ENCODE peak calls at places on chromosomes 11 and 22, in four cellular contexts. G is HCT116, S is HepG2, F is K562. J is an unnamed sample.

GRCh38 chr11:22349446-22349845 is 11.3 kb downstream of the SLC17A6 start:
- DNase-seq in G (no peak), S (no peak), F (no peak), J (peak; percentile 39)

GRCh38 chr22:45818130-45819085 is 146.8 kb downstream of the ATXN10 start:
- DNase-seq in S (peak; percentile 16), G (no peak), F (no peak), J (peak; percentile 44)

GRCh38 chr22:43798492-43798891 is 13.6 kb downstream of the EFCAB6 start:
- DNase-seq in G (no peak), F (no peak), S (no peak), J (no peak)

GRCh38 chr11:74849525-74850391 is 99.1 kb downstream of the XRRA1 start:
- DNase-seq in G (no peak), F (no peak), S (peak; percentile 95), J (no peak)

GRCh38 chr11:2095542-2095941 is 43.6 kb downstream of the IGF2 start:
- DNase-seq in F (no peak), S (no peak), G (no peak), J (no peak)

GRCh38 chr22:43378011-43378704 is 33.7 kb upstream of the MPPED1 start:
- DNase-seq in S (peak; percentile 97), F (no peak), G (no peak), J (no peak)

GRCh38 chr11:31817054-31817620 is 6.0 kb upstream of the PAX6 start:
- DNase-seq in G (no peak), S (no peak), F (no peak), J (peak; percentile 38)

GRCh38 chr11:69439651-69440464 is 41.6 kb upstream of the LINC01488 start:
- DNase-seq in G (no peak), S (no peak), F (no peak), J (no peak)

GRCh38 chr11:122173074-122173450 is 57.0 kb upstream of the BLID start:
- DNase-seq in F (no peak), S (no peak), G (no peak), J (no peak)
- TF ChIP-seq REST in F (no peak), S (no peak), G (no peak), J (no peak)

GRCh38 chr22:31295413-31295812 is 3.1 kb upstream of the PIK3IP1 start:
- DNase-seq in G (no peak), S (no peak), F (no peak), J (no peak)

GRCh38 chr22:31291716-31292644 is at the start of gene PIK3IP1:
- DNase-seq in G (peak; percentile 51), F (peak; percentile 27), S (peak; percentile 77), J (peak; percentile 83)

GRCh38 chr22:31291403-31291715 is 929 bp downstream of the PIK3IP1 start:
- DNase-seq in G (no peak), S (no peak), F (no peak), J (no peak)

GRCh38 chr22:31296258-31296657 is 4.0 kb upstream of the PIK3IP1 start:
- DNase-seq in S (no peak), G (no peak), F (no peak), J (no peak)

GRCh38 chr22:31295831-31296230 is 3.5 kb upstream of the PIK3IP1 start:
- DNase-seq in S (no peak), F (no peak), G (no peak), J (no peak)
- TF ChIP-seq ELF1 in S (no peak), F (no peak), G (no peak), J (no peak)

DNA sequence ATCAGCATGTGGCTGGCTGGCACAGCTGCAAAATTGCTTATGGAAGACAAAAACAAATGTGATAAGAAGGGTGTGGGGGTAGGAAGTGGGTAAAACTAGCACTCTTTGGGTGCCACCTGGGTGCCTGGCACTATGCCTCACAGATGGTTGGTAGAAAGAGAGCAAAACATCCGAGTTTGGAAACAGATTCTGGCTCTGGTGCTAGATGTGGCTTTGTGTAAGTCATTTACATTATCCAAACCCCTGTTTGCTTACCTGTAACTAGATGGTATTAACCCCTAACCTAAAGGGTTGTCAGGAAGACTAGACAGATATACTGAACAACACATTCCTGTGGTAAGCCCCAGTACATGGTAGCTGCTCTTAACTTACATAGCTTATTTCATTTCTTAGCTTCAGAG is 905.6 kb downstream of the DLG2 start:
- DNase-seq in S (no peak), F (no peak), G (no peak), J (no peak)
- TF ChIP-seq REST in S (no peak), F (no peak), G (no peak), J (no peak)

GRCh38 chr11:127191689-127192088 is 191.1 kb upstream of the KIRREL3 start:
- DNase-seq in S (no peak), F (no peak), G (no peak), J (no peak)

GRCh38 chr11:127199306-127199801 is 198.8 kb upstream of the KIRREL3 start:
- DNase-seq in S (no peak), F (no peak), G (no peak), J (no peak)

GRCh38 chr11:127193916-127194315 is 193.3 kb upstream of the KIRREL3 start:
- DNase-seq in S (no peak), F (no peak), G (no peak), J (no peak)

GRCh38 chr11:127195791-127196190 is 195.2 kb upstream of the KIRREL3 start:
- DNase-seq in S (no peak), F (no peak), G (no peak), J (no peak)
- TF ChIP-seq ELF1 in S (no peak), F (no peak), G (no peak), J (no peak)

GRCh38 chr11:92801685-92802084 is 167.8 kb upstream of the MTNR1B start:
- DNase-seq in G (no peak), F (no peak), S (no peak), J (no peak)
- TF ChIP-seq REST in G (no peak), F (no peak), S (peak; percentile 76), J (peak; percentile 61)

GRCh38 chr11:34860034-34860433 is 56.1 kb downstream of the APIP start:
- DNase-seq in G (no peak), S (no peak), F (no peak), J (no peak)
- TF ChIP-seq ELF1 in G (no peak), S (no peak), F (no peak), J (no peak)

GRCh38 chr22:37163618-37164534 is 14.2 kb upstream of the IL2RB start:
- DNase-seq in F (no peak), G (no peak), S (no peak), J (no peak)
- TF ChIP-seq REST in F (no peak), G (no peak), S (no peak), J (no peak)

J was measured in SK-N-SH.